ENCODE peak calls at places on chromosome 6, in five cellular contexts. One of them, this sample, is unnamed.

GRCh38 chr6:117840541-117840983 is 66.5 kb upstream of the SLC35F1 start:
- DNase-seq in ELR: peak; percentile 63
- DNase-seq in adipocyte: peak; percentile 43
- DNase-seq in ovary: no peak
- DNase-seq in nephron progenitor cell: peak; percentile 12
- DNase-seq in this sample: no peak

GRCh38 chr6:73452107-73452461 is at the start of gene CGAS:
- DNase-seq in nephron progenitor cell: no peak
- DNase-seq in ovary: no peak
- DNase-seq in ELR: peak; percentile 88
- DNase-seq in adipocyte: peak; percentile 75
- DNase-seq in this sample: peak; percentile 78

GRCh38 chr6:5996701-5997419 is 9.9 kb downstream of the NRN1 start:
- DNase-seq in nephron progenitor cell: peak; percentile 74
- DNase-seq in adipocyte: peak; percentile 45
- DNase-seq in ovary: no peak
- DNase-seq in ELR: peak; percentile 45
- DNase-seq in this sample: no peak

GRCh38 chr6:84836366-84836765 is 72.0 kb upstream of the TBX18 start:
- DNase-seq in nephron progenitor cell: no peak
- DNase-seq in ovary: no peak
- DNase-seq in ELR: no peak
- DNase-seq in adipocyte: no peak
- DNase-seq in this sample: no peak

GRCh38 chr6:36028887-36029324 is 1.3 kb downstream of the MAPK14 start:
- DNase-seq in adipocyte: peak; percentile 84
- DNase-seq in ELR: peak; percentile 85
- DNase-seq in nephron progenitor cell: peak; percentile 51
- DNase-seq in ovary: peak; percentile 52
- DNase-seq in this sample: peak; percentile 75

GRCh38 chr6:145091102-145091826 is 644.1 kb downstream of the EPM2A start:
- DNase-seq in nephron progenitor cell: no peak
- DNase-seq in ELR: no peak
- DNase-seq in adipocyte: peak; percentile 7
- DNase-seq in ovary: no peak
- DNase-seq in this sample: no peak

GRCh38 chr6:101668496-101668895 is 275.0 kb downstream of the GRIK2 start:
- DNase-seq in ELR: no peak
- DNase-seq in ovary: no peak
- DNase-seq in adipocyte: peak; percentile 32
- DNase-seq in nephron progenitor cell: no peak
- DNase-seq in this sample: no peak

GRCh38 chr6:16663896-16664295 is 97.4 kb downstream of the ATXN1 start:
- DNase-seq in adipocyte: no peak
- DNase-seq in ELR: no peak
- DNase-seq in ovary: no peak
- DNase-seq in nephron progenitor cell: no peak
- DNase-seq in this sample: no peak

GRCh38 chr6:159508966-159509365 is 184.1 kb downstream of the SOD2 start:
- DNase-seq in ELR: no peak
- DNase-seq in adipocyte: no peak
- DNase-seq in nephron progenitor cell: no peak
- DNase-seq in ovary: no peak
- DNase-seq in this sample: no peak

This sample was measured in fibroblast of gingiva.